ENCODE peak calls at places on chromosomes 7 and 10, in ten cellular contexts. J, E, R, D, H, B, I, L, W and T are unnamed samples.

GRCh38 chr10:45461034-45461433 is 87.0 kb downstream of the ALOX5 start:
- DNase-seq in D (no peak), J (no peak), H (peak; percentile 91), L (no peak), W (no peak), E (no peak), I (no peak), B (no peak), R (no peak), T (no peak)

GRCh38 chr7:7014827-7015610 is 167.3 kb upstream of the C1GALT1 start:
- DNase-seq in B (no peak), H (no peak), R (no peak), E (no peak), I (no peak), D (peak; percentile 8), W (no peak), L (no peak), J (no peak), T (no peak)

GRCh38 chr7:101990811-101991418 is 173.5 kb downstream of the CUX1 start:
- DNase-seq in E (no peak), J (no peak), H (peak; percentile 88), W (no peak), D (no peak), I (no peak), L (no peak), R (no peak), B (no peak), T (no peak)

GRCh38 chr7:27661776-27662489 is 750 bp downstream of the HIBADH start:
- DNase-seq in L (no peak), E (no peak), W (peak; percentile 61), J (no peak), D (peak; percentile 45), R (no peak), H (no peak), I (no peak), B (peak; percentile 62), T (no peak)

GRCh38 chr10:86599729-86600128 is 54.6 kb upstream of the OPN4 start:
- DNase-seq in L (no peak), R (peak; percentile 55), W (peak; percentile 79), D (no peak), B (no peak), J (no peak), H (peak; percentile 47), I (no peak), E (peak; percentile 44), T (no peak)

GRCh38 chr10:80275756-80276155 is 13.7 kb downstream of the MAT1A start:
- DNase-seq in B (no peak), I (no peak), J (no peak), L (no peak), E (no peak), R (no peak), H (no peak), W (no peak), D (no peak), T (no peak)

GRCh38 chr7:100367676-100368613 is 5.3 kb upstream of the PILRA start:
- DNase-seq in B (no peak), H (no peak), E (no peak), D (no peak), R (no peak), I (no peak), J (no peak), L (no peak), W (no peak), T (no peak)

GRCh38 chr7:118195837-118196474 is 12.0 kb downstream of the LSM8 start:
- DNase-seq in W (peak; percentile 90), J (peak; percentile 64), L (peak; percentile 59), H (no peak), B (peak; percentile 81), R (peak; percentile 55), D (peak; percentile 30), I (peak; percentile 68), E (peak; percentile 49), T (peak; percentile 43)

GRCh38 chr7:107594961-107595737 is 15.1 kb downstream of the BCAP29 start:
- DNase-seq in B (peak; percentile 96), L (peak; percentile 98), W (no peak), D (peak; percentile 97), R (no peak), I (peak; percentile 98), H (no peak), E (peak; percentile 73), J (no peak), T (peak; percentile 98)

GRCh38 chr10:127928021-127928806 is 21.3 kb downstream of the PTPRE start:
- DNase-seq in D (no peak), H (no peak), W (no peak), B (peak; percentile 77), L (peak; percentile 84), I (peak; percentile 82), R (no peak), E (no peak), J (no peak), T (peak; percentile 80)

GRCh38 chr7:138943061-138943460 is 38.1 kb downstream of the KIAA1549 start:
- DNase-seq in L (no peak), J (no peak), W (no peak), H (no peak), E (no peak), D (no peak), B (no peak), R (no peak), I (no peak), T (no peak)

GRCh38 chr10:78250313-78251040 is 216.8 kb downstream of the RPS24 start:
- DNase-seq in E (no peak), J (no peak), B (no peak), L (no peak), H (no peak), W (no peak), D (no peak), R (no peak), I (no peak), T (no peak)

GRCh38 chr7:27359737-27360136 is 117.1 kb downstream of the EVX1 start:
- DNase-seq in I (no peak), D (no peak), H (no peak), E (no peak), L (no peak), J (no peak), B (no peak), W (no peak), R (no peak), T (no peak)

GRCh38 chr10:63505562-63505961 is 15.6 kb upstream of the REEP3 start:
- DNase-seq in H (no peak), R (no peak), D (no peak), L (no peak), E (no peak), W (no peak), B (no peak), I (no peak), J (no peak), T (no peak)

GRCh38 chr10:131141207-131141606 is 170.3 kb downstream of the TCERG1L start:
- DNase-seq in W (no peak), H (no peak), D (no peak), J (no peak), B (no peak), I (no peak), E (no peak), L (no peak), R (no peak), T (no peak)

DNA sequence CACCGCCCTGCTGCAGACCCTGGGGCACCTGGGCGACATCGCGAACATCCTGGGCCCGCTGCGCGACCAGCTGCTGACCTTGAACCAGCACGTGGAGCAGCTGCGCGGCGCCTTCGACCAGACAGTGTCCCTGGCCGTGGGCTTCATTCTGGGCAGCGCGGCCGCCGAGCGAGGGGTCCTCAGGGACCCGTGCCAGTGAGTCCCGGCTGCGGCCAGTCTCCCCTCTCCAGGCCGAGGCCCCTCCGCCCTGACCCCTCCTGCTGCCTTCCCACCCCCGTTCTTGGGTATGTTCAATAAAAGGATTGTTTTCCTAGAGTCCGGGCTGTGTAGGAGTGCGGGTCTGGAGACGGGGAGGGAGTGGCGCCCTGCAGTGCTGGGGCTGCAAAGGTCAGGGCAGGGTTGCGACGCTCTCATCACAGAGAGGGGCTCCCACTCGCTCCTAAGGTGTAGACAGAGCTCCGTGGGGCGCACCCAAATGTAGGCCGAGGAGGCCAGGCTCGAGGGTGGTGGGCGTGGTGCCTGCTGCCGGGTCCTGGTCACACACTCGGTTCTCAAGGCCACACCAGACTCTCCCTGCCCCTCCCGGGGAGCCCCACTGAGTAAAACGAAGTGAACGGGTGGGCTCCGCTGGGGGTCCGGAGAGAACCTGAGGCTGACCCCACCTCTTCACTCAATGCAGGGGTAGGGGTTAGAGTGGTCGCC is 1.4 kb downstream of the UTF1 start:
- DNase-seq in J (no peak), R (no peak), B (no peak), L (no peak), W (no peak), D (no peak), I (no peak), E (no peak), H (no peak), T (no peak)
- TF ChIP-seq EZH2 in J (no peak), R (peak; percentile 65), B (no peak), L (peak; percentile 65), W (peak; percentile 41), D (peak; percentile 31), I (peak; percentile 79), E (no peak), H (no peak), T (peak; percentile 86)

GRCh38 chr7:42932861-42933591 is 850 bp downstream of the MRPL32 start:
- DNase-seq in J (no peak), L (peak; percentile 38), D (no peak), R (no peak), B (peak; percentile 60), H (no peak), W (peak; percentile 43), I (peak; percentile 77), E (no peak), T (no peak)
- H2AFZ ChIP-seq in J (no peak overlapping the region), L (peak overlapping the region; percentile 17), D (peak overlapping the region; percentile 96), R (no peak overlapping the region), B (peak overlapping the region; percentile 85), H (peak overlapping the region; percentile 38), W (peak overlapping the region; percentile 2), I (peak overlapping the region; percentile 76), E (peak overlapping the region; percentile 98), T (peak overlapping the region; percentile 88)

GRCh38 chr10:76453997-76454396 is 1022.6 kb downstream of the LRMDA start:
- DNase-seq in R (no peak), H (no peak), E (no peak), L (peak; percentile 56), D (no peak), B (peak; percentile 34), I (no peak), W (no peak), J (no peak), T (peak; percentile 46)
- H3K27ac ChIP-seq in R (no peak overlapping the region), H (no peak overlapping the region), E (no peak overlapping the region), L (no peak overlapping the region), D (no peak overlapping the region), B (no peak overlapping the region), I (no peak overlapping the region), W (no peak overlapping the region), J (no peak overlapping the region), T (no peak overlapping the region)

DNA sequence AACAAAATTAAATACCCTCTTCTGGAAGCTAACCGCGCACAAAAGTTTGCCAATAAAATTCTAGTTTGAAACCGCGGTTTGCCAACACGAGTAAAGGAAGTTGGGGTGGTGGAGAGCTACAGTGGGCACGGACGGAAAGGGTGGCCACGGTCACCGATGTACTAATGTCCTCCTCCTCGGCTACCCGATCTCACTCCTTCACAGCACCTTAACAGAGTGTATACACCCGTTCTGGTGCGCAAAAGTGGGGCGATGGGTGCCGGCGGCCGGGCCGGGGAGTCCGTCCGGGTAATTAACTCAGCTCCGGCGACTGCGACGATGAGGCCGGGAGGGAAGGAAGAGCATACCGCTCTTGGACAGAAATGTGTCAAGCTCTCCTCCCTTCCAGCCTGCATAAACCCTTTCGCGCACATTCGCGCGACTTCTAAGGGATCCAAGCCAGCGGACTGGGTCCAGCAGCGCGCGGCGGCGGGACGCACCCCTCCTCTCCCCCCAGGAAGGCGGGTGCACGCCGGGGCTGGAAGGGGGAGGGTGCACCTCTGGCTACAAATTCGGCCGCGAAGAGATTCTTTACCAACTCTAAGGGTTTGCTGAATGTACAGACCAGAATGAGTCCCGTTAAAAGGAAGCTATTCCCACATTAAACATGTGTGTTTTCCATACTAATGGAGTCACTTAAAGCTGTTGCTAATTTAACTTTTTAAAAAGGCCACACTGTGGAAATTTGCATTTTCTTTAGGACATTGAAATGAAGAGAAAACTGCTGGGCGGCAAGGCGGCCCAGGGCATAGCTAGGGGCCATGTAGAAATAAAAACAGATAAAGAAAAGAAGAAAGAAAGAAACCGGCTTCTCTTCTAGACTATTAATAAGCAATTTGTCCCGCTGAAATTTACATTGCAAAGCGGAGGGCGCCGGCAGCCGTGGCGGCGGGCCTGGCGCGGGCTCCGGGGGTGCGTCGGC is 6.6 kb upstream of the EBF3 start:
- DNase-seq in B (no peak), L (no peak), H (no peak), I (no peak), E (no peak), J (no peak), R (no peak), W (no peak), D (no peak), T (no peak)
- TF ChIP-seq EZH2 in B (peak; percentile 95), L (peak; percentile 93), H (no peak), I (peak; percentile 89), E (no peak), J (no peak), R (peak; percentile 93), W (peak; percentile 93), D (peak; percentile 90), T (no peak)